ENCODE peak calls at places on chromosomes 7 and 10, in six cellular contexts. E is substantia nigra; P is activated CD4-positive, alpha-beta memory T cell treated with anti-CD3 and anti-CD28 coated beads for 36 hours; L is T-helper 1 cell; T is stimulated activated CD4-positive, alpha-beta T cell treated with anti-CD3 and anti-CD28 coated beads, Interleukin-4, amount 100 ng/mL, for 24 hours; S is left ventricle myocardium inferior. N is an unnamed sample.

GRCh38 chr7:158646766-158647474 is 57.7 kb downstream of the NCAPG2 start:
- DNase-seq in S (no peak), E (no peak), T (no peak), L (no peak), P (peak; percentile 43), N (peak; percentile 69)

GRCh38 chr10:70892631-70893030 is 4.3 kb upstream of the PCBD1 start:
- DNase-seq in L (no peak), S (no peak), E (no peak), P (no peak), T (no peak), N (no peak)

GRCh38 chr10:112304460-112304859 is 21.3 kb downstream of the TECTB start:
- DNase-seq in L (no peak), P (no peak), T (no peak), S (no peak), E (no peak), N (no peak)

GRCh38 chr10:99788598-99789259 is 6.3 kb downstream of the ABCC2 start:
- DNase-seq in P (no peak), L (no peak), S (no peak), E (no peak), T (no peak), N (no peak)

GRCh38 chr10:71266147-71266917 is 52.7 kb upstream of the SLC29A3 start:
- DNase-seq in L (no peak), P (no peak), T (no peak), E (no peak), S (peak; percentile 73), N (no peak)

GRCh38 chr10:35341521-35341920 is 5.2 kb downstream of the CCNY start:
- DNase-seq in E (no peak), L (peak; percentile 86), P (no peak), T (no peak), S (no peak), N (peak; percentile 82)

GRCh38 chr10:589961-590680 is 99.3 kb downstream of the DIP2C start:
- DNase-seq in E (no peak), L (no peak), S (no peak), T (no peak), P (no peak), N (no peak)

GRCh38 chr7:78052112-78052511 is 253.5 kb downstream of the PHTF2 start:
- DNase-seq in S (no peak), P (no peak), L (no peak), T (no peak), E (no peak), N (no peak)

GRCh38 chr10:23203369-23204325 is 11.5 kb downstream of the PTF1A start:
- DNase-seq in T (no peak), P (no peak), L (no peak), E (no peak), S (no peak), N (no peak)

GRCh38 chr10:126156012-126156411 is 232.3 kb downstream of the ADAM12 start:
- DNase-seq in S (no peak), E (no peak), T (no peak), P (no peak), L (no peak), N (no peak)

GRCh38 chr10:79400567-79401004 is 44.8 kb downstream of the ZCCHC24 start:
- DNase-seq in P (peak; percentile 76), L (peak; percentile 41), E (no peak), S (no peak), T (peak; percentile 38), N (peak; percentile 87)

GRCh38 chr10:70925377-70926214 is 37.2 kb upstream of the PCBD1 start:
- DNase-seq in E (no peak), T (peak; percentile 59), L (peak; percentile 21), S (peak; percentile 49), P (peak; percentile 65), N (peak; percentile 87)

GRCh38 chr7:104012815-104013214 is 23.4 kb upstream of the RELN start:
- DNase-seq in L (no peak), T (no peak), S (no peak), E (no peak), P (no peak), N (no peak)

GRCh38 chr7:33558961-33559710 is 346.2 kb upstream of the BMPER start:
- DNase-seq in L (no peak), P (no peak), T (no peak), E (no peak), S (no peak), N (no peak)

GRCh38 chr7:128236924-128237586 is 4.0 kb upstream of the LEP start:
- DNase-seq in E (no peak), T (no peak), L (peak; percentile 88), P (peak; percentile 38), S (no peak), N (peak; percentile 78)

GRCh38 chr10:5512331-5512730 is 12.4 kb upstream of the CALML3 start:
- DNase-seq in S (no peak), L (no peak), T (no peak), P (no peak), E (no peak), N (no peak)

GRCh38 chr10:114436941-114437340 is 32.6 kb upstream of the AFAP1L2 start:
- DNase-seq in T (no peak), L (no peak), P (no peak), E (no peak), S (no peak), N (no peak)

GRCh38 chr7:11261470-11261869 is 287.8 kb downstream of the PHF14 start:
- DNase-seq in E (no peak), T (no peak), S (no peak), P (no peak), L (no peak), N (no peak)

GRCh38 chr7:23645822-23646221 is 34.2 kb upstream of the FAM221A start:
- DNase-seq in S (no peak), T (no peak), L (no peak), E (no peak), P (no peak), N (no peak)

GRCh38 chr10:58513189-58514101 is 773 bp downstream of the BICC1 start:
- DNase-seq in T (no peak), E (no peak), P (peak; percentile 9), L (no peak), S (peak; percentile 71), N (no peak)

GRCh38 chr10:100508691-100509150 is 10.9 kb downstream of the SEC31B start:
- DNase-seq in P (peak; percentile 56), T (peak; percentile 56), L (peak; percentile 89), S (no peak), E (no peak), N (peak; percentile 90)

GRCh38 chr7:815284-816216 is 16.7 kb upstream of the SUN1 start:
- DNase-seq in L (peak; percentile 10), P (peak; percentile 36), E (no peak), T (no peak), S (no peak), N (peak; percentile 71)

N was measured in activated CD4-positive, alpha-beta T cell treated with anti-CD3 and anti-CD28 coated beads, Interleukin-2, amount 10 ng/mL, durations not matched to agents 24 days and 14 days.